ENCODE peak calls at places on chromosome 2, in nine cellular contexts. Y is endothelial cell of umbilical vein, A is fibroblast of lung, V is ovary, R is GM12864, J is epithelial cell of proximal tubule, C is GM12865, N is pancreas, P is thoracic aorta. O is an unnamed sample.

GRCh38 chr2:222736301-222736700 is 64.8 kb downstream of the MOGAT1 start:
- DNase-seq in N (no peak), R (no peak), A (peak), C (no peak), V (no peak), P (no peak), Y (no peak), J (no peak), O (no peak)

GRCh38 chr2:172735646-172736418 is at the start of gene RAPGEF4:
- DNase-seq in C (no peak), N (no peak), A (peak), P (no peak), V (no peak), Y (no peak), R (no peak), J (no peak), O (no peak)

GRCh38 chr2:601806-602455 is 75.3 kb downstream of the TMEM18 start:
- DNase-seq in Y (no peak), V (no peak), A (no peak), R (no peak), C (no peak), P (no peak), J (no peak), N (no peak), O (no peak)

GRCh38 chr2:181319291-181319690 is 137.9 kb upstream of the ITGA4 start:
- DNase-seq in C (no peak), A (no peak), N (no peak), R (no peak), Y (no peak), V (no peak), P (no peak), J (no peak), O (no peak)

GRCh38 chr2:63059434-63060078 is 8.9 kb downstream of the OTX1 start:
- DNase-seq in Y (no peak), J (no peak), P (no peak), V (no peak), N (peak), R (no peak), C (no peak), A (no peak), O (no peak)

GRCh38 chr2:207530160-207531023 is 630 bp downstream of the CREB1 start:
- DNase-seq in J (no peak), P (no peak), Y (peak), C (peak), V (peak), A (peak), R (no peak), N (peak), O (no peak)

GRCh38 chr2:147468963-147469362 is 375.9 kb upstream of the ACVR2A start:
- DNase-seq in J (no peak), A (no peak), N (no peak), C (no peak), V (no peak), P (no peak), Y (no peak), R (no peak), O (no peak)

GRCh38 chr2:37563375-37564011 is 107.9 kb downstream of the CDC42EP3 start:
- DNase-seq in J (no peak), A (no peak), C (no peak), Y (no peak), V (no peak), N (no peak), P (no peak), R (no peak), O (no peak)

GRCh38 chr2:164711246-164712138 is 90.2 kb upstream of the GRB14 start:
- DNase-seq in N (no peak), J (peak), R (no peak), P (no peak), Y (no peak), C (no peak), V (no peak), A (no peak), O (no peak)

GRCh38 chr2:56534321-56534720 is 350.5 kb downstream of the CCDC85A start:
- DNase-seq in Y (no peak), P (no peak), C (no peak), A (peak), V (no peak), N (no peak), R (no peak), J (no peak), O (no peak)

GRCh38 chr2:64745562-64745961 is 91.8 kb upstream of the SERTAD2 start:
- DNase-seq in V (no peak), N (no peak), C (no peak), J (no peak), P (no peak), Y (no peak), A (no peak), R (no peak), O (no peak)

GRCh38 chr2:173159794-173160463 is 84.3 kb downstream of the MAP3K20 start:
- DNase-seq in R (no peak), J (peak), C (no peak), P (peak), A (peak), N (peak), Y (peak), V (peak), O (peak)

GRCh38 chr2:71614976-71615768 is 161.8 kb downstream of the DYSF start:
- DNase-seq in R (no peak), C (no peak), Y (peak), V (no peak), A (peak), P (peak), N (peak), J (no peak), O (peak)

GRCh38 chr2:165544897-165545296 is 75.4 kb downstream of the CSRNP3 start:
- DNase-seq in Y (no peak), J (no peak), V (no peak), N (no peak), P (no peak), C (peak), R (no peak), A (no peak), O (no peak)

GRCh38 chr2:241002275-241003046 is 4.0 kb downstream of the SNED1 start:
- DNase-seq in C (no peak), N (no peak), J (no peak), A (no peak), V (no peak), R (no peak), P (no peak), Y (no peak), O (no peak)

GRCh38 chr2:174984561-174984960 is 20.6 kb downstream of the CHN1 start:
- DNase-seq in Y (no peak), P (no peak), V (no peak), A (no peak), C (no peak), R (no peak), J (no peak), N (no peak), O (no peak)

GRCh38 chr2:198077477-198077876 is 273.1 kb downstream of the PLCL1 start:
- DNase-seq in R (no peak), P (no peak), J (no peak), V (no peak), A (no peak), Y (no peak), C (no peak), N (no peak), O (no peak)

GRCh38 chr2:165794520-165794882 is 454 bp upstream of the GALNT3 start:
- DNase-seq in N (peak), Y (no peak), P (no peak), A (peak), R (peak), V (peak), J (no peak), C (peak), O (peak)

GRCh38 chr2:193101591-193101990 is 906.9 kb upstream of the TMEFF2 start:
- DNase-seq in R (no peak), Y (no peak), N (no peak), P (no peak), V (no peak), C (no peak), J (no peak), A (no peak), O (no peak)

GRCh38 chr2:2773692-2774091 is 442.6 kb upstream of the MYT1L start:
- DNase-seq in A (no peak), P (no peak), N (no peak), Y (no peak), R (no peak), C (no peak), V (no peak), J (no peak), O (no peak)

GRCh38 chr2:222424281-222424728 is at the start of gene SGPP2:
- DNase-seq in P (no peak), J (no peak), V (no peak), C (peak), R (no peak), N (peak), A (no peak), Y (no peak), O (no peak)

GRCh38 chr2:114005110-114005783 is 115.4 kb downstream of the ACTR3 start:
- DNase-seq in P (no peak), J (no peak), A (no peak), C (peak), R (no peak), V (no peak), N (no peak), Y (no peak), O (no peak)

GRCh38 chr2:101272045-101272784 is 19.5 kb downstream of the CNOT11 start:
- DNase-seq in J (no peak), P (no peak), N (no peak), V (no peak), C (peak), A (no peak), R (peak), Y (no peak), O (no peak)

GRCh38 chr2:10963155-10963554 is 51.4 kb downstream of the KCNF1 start:
- DNase-seq in Y (no peak), N (no peak), A (peak), V (no peak), C (no peak), R (no peak), P (no peak), J (no peak), O (no peak)

GRCh38 chr2:88321614-88322248 is 130.8 kb downstream of the FOXI3 start:
- DNase-seq in V (no peak), R (no peak), A (no peak), J (no peak), N (no peak), Y (no peak), P (no peak), C (no peak), O (no peak)

GRCh38 chr2:35651688-35652323 is 703.8 kb upstream of the CRIM1 start:
- DNase-seq in J (no peak), C (no peak), V (no peak), A (no peak), N (no peak), R (no peak), P (no peak), Y (no peak), O (no peak)

GRCh38 chr2:9738718-9739496 is 104.4 kb upstream of the TAF1B start:
- DNase-seq in P (no peak), N (no peak), Y (no peak), J (no peak), V (no peak), C (peak), R (no peak), A (no peak), O (no peak)

GRCh38 chr2:696999-697627 is 19.9 kb upstream of the TMEM18 start:
- DNase-seq in V (no peak), R (no peak), C (no peak), N (no peak), J (no peak), P (no peak), Y (no peak), A (no peak), O (no peak)

GRCh38 chr2:101433465-101433864 is 41.4 kb downstream of the RFX8 start:
- DNase-seq in V (no peak), Y (no peak), A (no peak), P (no peak), N (no peak), C (no peak), R (no peak), J (no peak), O (no peak)

GRCh38 chr2:86393521-86394490 is 47.4 kb upstream of the KDM3A start:
- DNase-seq in C (peak), R (no peak), Y (peak), A (peak), J (peak), V (no peak), P (no peak), N (no peak), O (no peak)

GRCh38 chr2:25116956-25117355 is 51.4 kb downstream of the POMC start:
- DNase-seq in N (no peak), A (no peak), J (no peak), C (no peak), V (no peak), Y (no peak), P (no peak), R (no peak), O (no peak)

GRCh38 chr2:64114063-64114911 is 29.9 kb downstream of the PELI1 start:
- DNase-seq in A (peak), C (peak), J (no peak), V (no peak), P (no peak), N (peak), R (peak), Y (peak), O (peak)

GRCh38 chr2:134288814-134289213 is 34.9 kb downstream of the MGAT5 start:
- DNase-seq in V (no peak), A (no peak), R (no peak), N (no peak), Y (no peak), J (no peak), P (no peak), C (no peak), O (no peak)

GRCh38 chr2:156896294-156896693 is 361.2 kb upstream of the GALNT5 start:
- DNase-seq in V (no peak), C (peak), A (peak), R (peak), N (no peak), P (no peak), Y (peak), J (no peak), O (peak)

GRCh38 chr2:96928277-96928781 is 58.1 kb downstream of the FAM178B start:
- DNase-seq in N (no peak), R (no peak), Y (no peak), V (no peak), P (no peak), A (no peak), J (no peak), C (no peak), O (no peak)

GRCh38 chr2:188303363-188304031 is 11.8 kb downstream of the GULP1 start:
- DNase-seq in J (peak), C (no peak), R (no peak), P (no peak), Y (peak), N (no peak), V (no peak), A (peak), O (peak)

GRCh38 chr2:64720543-64721325 is 67.0 kb upstream of the SERTAD2 start:
- DNase-seq in C (no peak), V (no peak), N (no peak), A (no peak), P (no peak), J (no peak), Y (no peak), R (no peak), O (no peak)

GRCh38 chr2:45987856-45988255 is 309.4 kb upstream of the EPAS1 start:
- DNase-seq in N (no peak), Y (no peak), V (no peak), P (no peak), R (no peak), C (no peak), J (no peak), A (no peak), O (no peak)

DNA sequence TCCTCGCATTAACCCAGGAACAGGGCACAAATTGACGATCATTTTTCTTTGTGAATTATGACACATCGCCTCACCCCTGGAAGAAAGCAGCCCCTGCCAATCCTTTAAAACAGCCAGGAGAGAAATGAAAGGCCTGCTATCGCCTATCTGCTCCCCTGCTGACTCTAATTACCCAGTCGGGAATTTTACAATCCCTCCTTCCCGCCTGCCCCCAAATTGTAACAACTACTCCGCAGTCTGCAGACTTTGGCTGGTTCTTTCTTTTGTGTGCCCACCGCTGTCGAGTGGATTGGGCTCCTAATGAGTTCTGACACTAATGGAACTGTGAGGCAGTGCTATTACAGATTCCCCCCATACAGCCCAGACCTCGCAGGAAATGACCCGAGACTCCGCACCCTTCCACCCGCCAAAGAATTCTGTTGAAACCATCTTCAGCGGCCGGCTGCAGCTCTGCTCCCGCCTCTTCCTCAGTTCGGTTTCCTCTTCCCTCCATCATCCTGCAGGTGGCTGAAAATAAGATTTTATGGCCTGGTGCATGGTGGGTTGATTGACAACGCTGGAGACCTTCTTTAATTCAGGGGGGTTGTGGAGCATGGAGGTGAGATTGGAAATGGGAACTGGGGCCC is 281.1 kb upstream of the PARD3B start:
- DNase-seq in P (no peak), C (no peak), A (no peak), R (no peak), V (no peak), N (no peak), Y (no peak), J (no peak), O (no peak)
- H3K4me3 ChIP-seq in P (no peak), C (no peak), A (no peak), R (no peak), V (no peak), N (no peak), Y (no peak), J (no peak), O (no peak)

GRCh38 chr2:162390801-162391200 is 46.9 kb downstream of the GCA start:
- DNase-seq in A (no peak), V (no peak), J (no peak), Y (no peak), N (no peak), R (no peak), C (no peak), P (no peak), O (no peak)
- TF ChIP-seq CTCF in A (no peak), V (no peak), J (no peak), Y (no peak), N (no peak), R (no peak), C (no peak), P (no peak), O (no peak)

GRCh38 chr2:212725180-212725579 is 186.6 kb upstream of the ERBB4 start:
- DNase-seq in V (no peak), C (no peak), P (no peak), A (no peak), Y (no peak), R (no peak), J (no peak), N (no peak), O (no peak)

GRCh38 chr2:212728717-212729116 is 190.1 kb upstream of the ERBB4 start:
- DNase-seq in V (no peak), Y (no peak), A (no peak), N (no peak), C (no peak), J (no peak), R (no peak), P (no peak), O (no peak)

GRCh38 chr2:212726403-212726802 is 187.8 kb upstream of the ERBB4 start:
- DNase-seq in C (peak), P (no peak), N (no peak), R (no peak), J (peak), V (no peak), Y (no peak), A (no peak), O (no peak)

GRCh38 chr2:212730994-212731393 is 192.4 kb upstream of the ERBB4 start:
- DNase-seq in C (peak), V (no peak), P (no peak), N (no peak), R (peak), Y (no peak), A (no peak), J (no peak), O (no peak)

DNA sequence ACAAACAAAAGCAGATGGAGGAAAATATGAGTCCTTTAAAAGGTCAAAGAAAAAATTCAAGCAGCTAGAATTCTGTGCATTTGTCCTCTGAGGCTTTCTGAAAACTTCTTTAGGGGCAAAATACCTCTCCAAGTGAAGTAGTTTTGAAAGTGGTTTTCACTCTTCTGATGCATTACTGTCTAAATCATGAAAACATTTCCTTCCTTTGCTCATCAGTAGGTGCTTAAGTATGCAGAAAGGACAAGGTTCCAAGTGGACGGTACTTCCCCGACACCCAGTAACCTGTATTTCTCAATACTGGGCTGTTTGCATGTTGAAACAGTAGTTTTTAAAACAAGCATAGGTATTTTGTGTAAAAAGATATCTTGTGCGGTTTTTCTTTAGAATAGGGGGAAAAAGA is 189.1 kb upstream of the ERBB4 start:
- DNase-seq in A (no peak), N (no peak), C (peak), P (no peak), Y (no peak), J (no peak), V (no peak), R (peak), O (no peak)
- H3K4me3 ChIP-seq in A (no peak), N (no peak), C (no peak), P (no peak), Y (no peak), J (no peak), V (no peak), R (no peak), O (no peak)

DNA sequence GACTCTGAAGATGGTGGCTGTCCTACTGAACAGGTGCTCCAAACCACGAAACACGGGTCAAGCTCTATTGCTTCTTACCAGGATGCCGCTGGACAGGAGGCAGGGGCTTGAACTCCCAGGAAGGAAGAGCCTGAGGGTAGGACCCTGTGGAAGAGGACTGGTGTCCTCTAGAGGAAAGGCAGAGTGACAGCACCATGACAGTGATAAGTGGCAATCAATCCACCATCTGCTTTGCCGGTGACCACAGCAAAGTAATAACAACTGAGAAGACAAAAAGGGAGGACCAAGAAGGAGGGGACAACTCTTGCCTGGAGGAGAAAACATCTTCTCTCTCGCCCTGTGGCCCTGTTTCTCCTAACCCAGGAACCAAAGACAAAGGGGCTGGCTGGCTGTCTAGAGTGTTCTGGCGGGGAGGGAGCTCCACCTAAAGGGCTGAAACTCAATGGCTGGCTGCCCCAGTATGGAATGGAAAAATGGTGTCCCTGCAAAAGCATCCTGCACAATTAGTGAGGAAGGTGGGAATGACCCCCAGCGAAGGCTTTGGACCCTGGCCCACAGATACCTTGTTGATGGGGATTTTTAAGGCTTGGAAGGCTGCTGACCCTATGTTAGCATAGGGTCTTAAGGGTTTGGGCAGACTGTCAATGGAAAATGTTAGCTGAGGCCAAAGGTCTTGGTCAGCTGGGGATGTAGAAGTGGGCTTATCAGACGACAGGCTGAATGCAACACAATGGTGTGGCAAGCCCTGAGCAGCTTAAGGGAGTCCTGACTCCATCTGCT is 35.4 kb downstream of the PROC start:
- DNase-seq in C (peak), J (no peak), N (no peak), R (no peak), V (no peak), Y (peak), P (no peak), A (no peak), O (no peak)
- TF ChIP-seq CTCF in C (peak), J (peak), N (no peak), R (peak), V (no peak), Y (peak), P (no peak), A (no peak), O (peak)

O was measured in astrocyte of the cerebellum.